ENCODE peak calls at places on chromosome 17, in ten cellular contexts. One of them, this sample, is unnamed.

GRCh38 chr17:50922107-50922506 is 56.0 kb upstream of the TOB1 start:
- DNase-seq in tibial nerve: no peak
- DNase-seq in HepG2: no peak
- DNase-seq in A549: no peak
- DNase-seq in GM12878: no peak
- DNase-seq in SK-N-SH: no peak
- DNase-seq in K562: no peak
- DNase-seq in sigmoid colon: no peak
- DNase-seq in stomach: no peak
- DNase-seq in transverse colon: no peak
- DNase-seq in this sample: no peak

GRCh38 chr17:48077555-48077954 is 23.7 kb downstream of the CBX1 start:
- DNase-seq in K562: no peak
- DNase-seq in tibial nerve: no peak
- DNase-seq in sigmoid colon: no peak
- DNase-seq in transverse colon: no peak
- DNase-seq in A549: no peak
- DNase-seq in HepG2: no peak
- DNase-seq in SK-N-SH: no peak
- DNase-seq in stomach: no peak
- DNase-seq in GM12878: no peak
- DNase-seq in this sample: no peak

GRCh38 chr17:1865252-1866037 is 35.6 kb downstream of the RPA1 start:
- DNase-seq in A549: peak
- DNase-seq in SK-N-SH: peak
- DNase-seq in stomach: peak
- DNase-seq in K562: peak
- DNase-seq in GM12878: no peak
- DNase-seq in tibial nerve: no peak
- DNase-seq in transverse colon: peak
- DNase-seq in HepG2: peak
- DNase-seq in sigmoid colon: no peak
- DNase-seq in this sample: no peak

GRCh38 chr17:63434951-63435571 is 11.0 kb downstream of the CYB561 start:
- DNase-seq in sigmoid colon: peak
- DNase-seq in tibial nerve: no peak
- DNase-seq in GM12878: no peak
- DNase-seq in stomach: peak
- DNase-seq in SK-N-SH: peak
- DNase-seq in K562: no peak
- DNase-seq in A549: peak
- DNase-seq in HepG2: no peak
- DNase-seq in transverse colon: peak
- DNase-seq in this sample: peak

GRCh38 chr17:4514206-4514605 is 15.5 kb downstream of the SPNS2 start:
- DNase-seq in GM12878: no peak
- DNase-seq in transverse colon: no peak
- DNase-seq in HepG2: no peak
- DNase-seq in K562: no peak
- DNase-seq in SK-N-SH: no peak
- DNase-seq in A549: no peak
- DNase-seq in tibial nerve: no peak
- DNase-seq in sigmoid colon: peak
- DNase-seq in stomach: peak
- DNase-seq in this sample: no peak

GRCh38 chr17:38604479-38605229 is 1.1 kb downstream of the SRCIN1 start:
- DNase-seq in sigmoid colon: no peak
- DNase-seq in SK-N-SH: peak
- DNase-seq in transverse colon: no peak
- DNase-seq in HepG2: peak
- DNase-seq in K562: peak
- DNase-seq in GM12878: no peak
- DNase-seq in A549: peak
- DNase-seq in tibial nerve: no peak
- DNase-seq in stomach: no peak
- DNase-seq in this sample: no peak

GRCh38 chr17:50906443-50906842 is 40.3 kb upstream of the TOB1 start:
- DNase-seq in HepG2: no peak
- DNase-seq in sigmoid colon: no peak
- DNase-seq in A549: no peak
- DNase-seq in tibial nerve: no peak
- DNase-seq in transverse colon: no peak
- DNase-seq in stomach: no peak
- DNase-seq in GM12878: no peak
- DNase-seq in K562: no peak
- DNase-seq in SK-N-SH: no peak
- DNase-seq in this sample: no peak

GRCh38 chr17:35543856-35544255 is 6.4 kb upstream of the SLFN12L start:
- DNase-seq in tibial nerve: no peak
- DNase-seq in HepG2: no peak
- DNase-seq in sigmoid colon: no peak
- DNase-seq in A549: no peak
- DNase-seq in K562: no peak
- DNase-seq in GM12878: no peak
- DNase-seq in stomach: no peak
- DNase-seq in SK-N-SH: no peak
- DNase-seq in transverse colon: no peak
- DNase-seq in this sample: no peak

GRCh38 chr17:80029235-80029974 is 6.3 kb downstream of the TBC1D16 start:
- DNase-seq in K562: no peak
- DNase-seq in stomach: peak
- DNase-seq in sigmoid colon: peak
- DNase-seq in A549: no peak
- DNase-seq in transverse colon: peak
- DNase-seq in tibial nerve: peak
- DNase-seq in GM12878: no peak
- DNase-seq in HepG2: no peak
- DNase-seq in SK-N-SH: no peak
- DNase-seq in this sample: peak

GRCh38 chr17:74296548-74296936 is 22.5 kb downstream of the DNAI2 start:
- DNase-seq in A549: peak
- DNase-seq in stomach: peak
- DNase-seq in sigmoid colon: peak
- DNase-seq in transverse colon: peak
- DNase-seq in HepG2: peak
- DNase-seq in GM12878: no peak
- DNase-seq in tibial nerve: peak
- DNase-seq in SK-N-SH: peak
- DNase-seq in K562: peak
- DNase-seq in this sample: peak

GRCh38 chr17:48259710-48260291 is 152.2 kb downstream of the SNX11 start:
- DNase-seq in A549: peak
- DNase-seq in SK-N-SH: no peak
- DNase-seq in HepG2: no peak
- DNase-seq in K562: peak
- DNase-seq in transverse colon: no peak
- DNase-seq in sigmoid colon: no peak
- DNase-seq in stomach: no peak
- DNase-seq in GM12878: no peak
- DNase-seq in tibial nerve: no peak
- DNase-seq in this sample: no peak

GRCh38 chr17:64614266-64615011 is 47.7 kb downstream of the SMURF2 start:
- DNase-seq in sigmoid colon: no peak
- DNase-seq in stomach: no peak
- DNase-seq in GM12878: no peak
- DNase-seq in SK-N-SH: no peak
- DNase-seq in transverse colon: no peak
- DNase-seq in A549: no peak
- DNase-seq in K562: no peak
- DNase-seq in tibial nerve: no peak
- DNase-seq in HepG2: no peak
- DNase-seq in this sample: no peak

GRCh38 chr17:50661795-50662391 is 27.2 kb downstream of the ABCC3 start:
- DNase-seq in K562: peak
- DNase-seq in transverse colon: peak
- DNase-seq in tibial nerve: no peak
- DNase-seq in HepG2: peak
- DNase-seq in GM12878: no peak
- DNase-seq in A549: peak
- DNase-seq in stomach: peak
- DNase-seq in sigmoid colon: peak
- DNase-seq in SK-N-SH: peak
- DNase-seq in this sample: no peak

GRCh38 chr17:67156269-67157199 is 88.5 kb downstream of the HELZ start:
- DNase-seq in HepG2: no peak
- DNase-seq in transverse colon: no peak
- DNase-seq in stomach: no peak
- DNase-seq in tibial nerve: no peak
- DNase-seq in SK-N-SH: no peak
- DNase-seq in GM12878: no peak
- DNase-seq in sigmoid colon: no peak
- DNase-seq in K562: no peak
- DNase-seq in A549: no peak
- DNase-seq in this sample: no peak

GRCh38 chr17:55215711-55216110 is 49.0 kb upstream of the HLF start:
- DNase-seq in tibial nerve: no peak
- DNase-seq in SK-N-SH: no peak
- DNase-seq in sigmoid colon: no peak
- DNase-seq in transverse colon: no peak
- DNase-seq in HepG2: no peak
- DNase-seq in stomach: no peak
- DNase-seq in A549: no peak
- DNase-seq in GM12878: no peak
- DNase-seq in K562: no peak
- DNase-seq in this sample: no peak

DNA sequence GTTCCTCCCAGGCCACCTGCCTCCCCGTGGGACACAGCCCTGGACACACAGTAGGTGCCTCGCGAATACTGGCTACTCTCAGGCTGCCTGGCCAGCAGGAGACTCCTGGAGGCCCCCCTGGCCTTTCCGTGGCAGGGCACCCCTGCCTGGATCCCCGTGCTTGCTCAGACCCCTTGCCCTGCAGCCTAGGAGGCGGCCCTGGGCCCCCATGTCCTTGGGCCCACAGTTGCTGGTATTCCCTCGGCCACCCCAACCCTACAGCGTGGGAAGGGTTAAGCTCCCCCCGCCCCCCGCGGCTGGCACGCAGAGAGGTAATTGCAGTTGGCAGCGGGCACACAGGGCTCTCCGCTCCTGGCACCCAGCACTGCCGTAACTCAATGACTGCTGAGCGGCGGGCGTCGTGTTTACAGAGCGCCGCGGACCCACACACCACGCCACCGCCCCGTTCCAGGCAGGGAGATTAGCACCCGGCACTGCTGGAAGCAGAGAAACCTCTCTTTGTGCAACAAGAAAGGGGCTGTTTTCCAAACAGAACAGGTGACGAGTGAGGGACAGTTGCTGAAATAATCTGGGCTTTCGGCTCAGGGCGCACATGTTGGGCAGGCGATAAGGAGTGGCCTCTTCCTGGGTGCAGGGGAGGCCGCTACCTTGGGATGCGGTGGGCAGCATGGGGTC is 32.3 kb downstream of the BAHCC1 start:
- DNase-seq in A549: no peak
- DNase-seq in GM12878: no peak
- DNase-seq in K562: no peak
- DNase-seq in tibial nerve: no peak
- DNase-seq in SK-N-SH: peak
- DNase-seq in stomach: peak
- DNase-seq in HepG2: no peak
- DNase-seq in sigmoid colon: no peak
- DNase-seq in transverse colon: peak
- DNase-seq in this sample: no peak
- TF ChIP-seq EP300 in A549: no peak
- TF ChIP-seq EP300 in GM12878: no peak
- TF ChIP-seq EP300 in K562: no peak
- TF ChIP-seq EP300 in tibial nerve: peak
- TF ChIP-seq EP300 in SK-N-SH: peak
- TF ChIP-seq EP300 in stomach: no peak
- TF ChIP-seq EP300 in HepG2: no peak
- TF ChIP-seq EP300 in sigmoid colon: no peak
- TF ChIP-seq EP300 in transverse colon: no peak
- TF ChIP-seq EP300 in this sample: no peak

GRCh38 chr17:58200024-58200633 is 7.6 kb downstream of the EPX start:
- DNase-seq in HepG2: peak
- DNase-seq in tibial nerve: no peak
- DNase-seq in A549: peak
- DNase-seq in K562: peak
- DNase-seq in stomach: peak
- DNase-seq in SK-N-SH: peak
- DNase-seq in transverse colon: peak
- DNase-seq in sigmoid colon: peak
- DNase-seq in GM12878: no peak
- DNase-seq in this sample: no peak
- TF ChIP-seq EP300 in HepG2: no peak
- TF ChIP-seq EP300 in tibial nerve: no peak
- TF ChIP-seq EP300 in A549: no peak
- TF ChIP-seq EP300 in K562: no peak
- TF ChIP-seq EP300 in stomach: no peak
- TF ChIP-seq EP300 in SK-N-SH: no peak
- TF ChIP-seq EP300 in transverse colon: no peak
- TF ChIP-seq EP300 in sigmoid colon: no peak
- TF ChIP-seq EP300 in GM12878: no peak
- TF ChIP-seq EP300 in this sample: no peak

GRCh38 chr17:72311004-72311403 is 190.2 kb downstream of the SOX9 start:
- DNase-seq in K562: no peak
- DNase-seq in tibial nerve: no peak
- DNase-seq in SK-N-SH: no peak
- DNase-seq in transverse colon: no peak
- DNase-seq in A549: no peak
- DNase-seq in GM12878: peak
- DNase-seq in stomach: no peak
- DNase-seq in sigmoid colon: no peak
- DNase-seq in HepG2: no peak
- DNase-seq in this sample: no peak
- TF ChIP-seq EP300 in K562: no peak
- TF ChIP-seq EP300 in tibial nerve: no peak
- TF ChIP-seq EP300 in SK-N-SH: no peak
- TF ChIP-seq EP300 in transverse colon: no peak
- TF ChIP-seq EP300 in A549: no peak
- TF ChIP-seq EP300 in GM12878: no peak
- TF ChIP-seq EP300 in stomach: no peak
- TF ChIP-seq EP300 in sigmoid colon: no peak
- TF ChIP-seq EP300 in HepG2: no peak
- TF ChIP-seq EP300 in this sample: no peak

DNA sequence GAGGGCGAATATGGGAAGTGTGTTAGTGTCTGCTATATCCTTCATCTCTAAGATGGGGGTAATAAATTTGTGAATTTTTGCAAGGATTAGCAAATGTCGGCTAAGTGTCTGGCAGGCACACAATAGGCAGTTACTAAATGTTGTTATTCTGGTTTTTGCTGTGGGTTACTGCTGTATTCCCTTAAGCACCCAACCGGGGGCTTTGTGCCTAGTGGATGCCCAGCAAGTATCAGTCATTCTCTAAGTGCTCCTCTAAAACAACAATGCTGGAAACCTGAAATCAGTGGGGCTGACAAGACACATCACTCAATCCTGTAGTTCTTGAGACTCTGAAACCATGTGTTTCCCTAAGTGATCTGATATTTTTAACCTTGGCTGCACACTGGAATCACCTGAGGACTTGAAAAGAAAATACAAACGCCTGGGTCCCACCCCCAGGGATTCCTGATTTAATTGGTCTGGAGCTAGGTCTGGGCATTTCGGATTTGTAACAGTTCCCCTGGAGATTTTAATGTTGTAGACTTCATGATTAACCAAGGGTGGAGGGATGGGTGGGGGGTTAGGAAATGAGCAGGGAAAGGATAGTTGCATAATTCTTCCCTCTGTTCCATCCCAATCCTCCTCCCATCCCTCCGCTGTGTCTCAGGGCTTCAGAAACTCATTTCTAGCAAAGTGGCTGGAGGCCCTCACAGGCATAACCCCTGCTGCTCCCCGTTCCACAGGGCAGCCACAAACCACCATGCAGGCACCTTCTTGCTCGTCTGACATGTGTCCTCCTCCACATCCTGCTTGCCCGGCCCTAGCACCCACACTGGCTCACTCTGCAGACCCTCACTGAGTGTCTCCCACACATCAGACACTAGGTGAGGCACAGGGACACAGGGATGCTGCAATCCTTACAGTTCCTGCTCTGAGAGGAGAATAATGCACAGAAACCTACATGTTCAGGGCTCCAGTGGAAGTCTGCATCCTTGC is 61.6 kb upstream of the LYRM9 start:
- DNase-seq in HepG2: no peak
- DNase-seq in A549: no peak
- DNase-seq in sigmoid colon: no peak
- DNase-seq in GM12878: no peak
- DNase-seq in stomach: no peak
- DNase-seq in transverse colon: no peak
- DNase-seq in SK-N-SH: no peak
- DNase-seq in tibial nerve: no peak
- DNase-seq in K562: no peak
- DNase-seq in this sample: no peak
- TF ChIP-seq EP300 in HepG2: no peak
- TF ChIP-seq EP300 in A549: no peak
- TF ChIP-seq EP300 in sigmoid colon: no peak
- TF ChIP-seq EP300 in GM12878: no peak
- TF ChIP-seq EP300 in stomach: no peak
- TF ChIP-seq EP300 in transverse colon: no peak
- TF ChIP-seq EP300 in SK-N-SH: no peak
- TF ChIP-seq EP300 in tibial nerve: no peak
- TF ChIP-seq EP300 in K562: no peak
- TF ChIP-seq EP300 in this sample: no peak

This sample was measured in ovary.